ENCODE peak calls at places on chromosomes 13 and 19, in five cellular contexts. I is body of pancreas; B is activated naive CD4-positive, alpha-beta T cell; N is hippocampal formation; H is stimulated activated CD8-positive, alpha-beta memory T cell treated with anti-CD3 and anti-CD28 coated beads, Interleukin-15, amount 100 ng/mL, for 1 hour. T is an unnamed sample.

GRCh38 chr13:30307966-30308290 is 577 bp upstream of the KATNAL1 start:
- DNase-seq in H (no peak), I (no peak), N (no peak), B (no peak), T (no peak)

GRCh38 chr13:73989244-73989843 is 144.9 kb downstream of the KLF12 start:
- DNase-seq in I (no peak), H (no peak), N (no peak), B (no peak), T (no peak)

GRCh38 chr19:50679177-50680125 is 30.2 kb downstream of the C19orf81 start:
- DNase-seq in B (peak), H (peak), N (peak), I (peak), T (peak)

GRCh38 chr19:21328402-21328801 is 808 bp downstream of the ZNF708 start:
- DNase-seq in B (no peak), I (no peak), N (no peak), H (no peak), T (peak)

GRCh38 chr13:79987323-79987722 is 353.6 kb downstream of the SPRY2 start:
- DNase-seq in B (no peak), N (no peak), H (no peak), I (no peak), T (no peak)

GRCh38 chr13:101218484-101218883 is 197.8 kb downstream of the NALCN start:
- DNase-seq in B (no peak), N (no peak), H (no peak), I (no peak), T (no peak)

GRCh38 chr13:33642374-33643065 is 175.4 kb upstream of the RFC3 start:
- DNase-seq in I (peak), N (no peak), B (no peak), H (no peak), T (peak)

GRCh38 chr13:43245374-43245964 is 222.1 kb downstream of the DNAJC15 start:
- DNase-seq in B (no peak), H (no peak), I (no peak), N (no peak), T (no peak)

GRCh38 chr13:46354143-46355087 is 32.6 kb downstream of the RUBCNL start:
- DNase-seq in N (no peak), B (no peak), I (no peak), H (no peak), T (peak)

GRCh38 chr13:27280009-27280646 is 9.5 kb downstream of the RASL11A start:
- DNase-seq in B (no peak), N (no peak), I (no peak), H (no peak), T (no peak)

GRCh38 chr13:75636339-75637095 is 387 bp downstream of the LMO7 start:
- DNase-seq in H (no peak), N (no peak), B (peak), I (peak), T (peak)

GRCh38 chr13:104295537-104295936 is 1229.3 kb upstream of the SLC10A2 start:
- DNase-seq in B (no peak), H (no peak), I (no peak), N (no peak), T (no peak)

GRCh38 chr19:45253396-45254027 is 2.4 kb downstream of the MARK4 start:
- DNase-seq in H (no peak), I (no peak), N (no peak), B (no peak), T (peak)

GRCh38 chr13:28558126-28558525 is 63.2 kb upstream of the FLT1 start:
- DNase-seq in B (no peak), I (no peak), H (no peak), N (no peak), T (peak)

GRCh38 chr19:3857449-3858003 is 11.3 kb downstream of the ZFR2 start:
- DNase-seq in H (no peak), I (no peak), B (no peak), N (no peak), T (peak)

GRCh38 chr19:48719263-48720171 is at the start of gene MAMSTR:
- DNase-seq in B (no peak), N (no peak), I (peak), H (no peak), T (no peak)

GRCh38 chr13:105502193-105502592 is 1033.3 kb downstream of the EFNB2 start:
- DNase-seq in N (no peak), I (no peak), B (no peak), H (no peak), T (no peak)

GRCh38 chr19:46386996-46387712 is 26.2 kb downstream of the CCDC8 start:
- DNase-seq in H (no peak), I (no peak), B (no peak), N (no peak), T (no peak)

GRCh38 chr19:34573226-34573864 is 91.8 kb downstream of the WTIP start:
- DNase-seq in I (peak), N (no peak), H (no peak), B (no peak), T (no peak)

GRCh38 chr19:17953869-17954268 is 13.0 kb upstream of the KCNN1 start:
- DNase-seq in B (no peak), N (no peak), H (no peak), I (no peak), T (no peak)

GRCh38 chr19:47493378-47494210 is 9.6 kb upstream of the KPTN start:
- DNase-seq in B (no peak), N (no peak), I (no peak), H (no peak), T (no peak)

GRCh38 chr13:64413529-64413928 is 2816.6 kb downstream of the PCDH9 start:
- DNase-seq in H (no peak), N (no peak), B (no peak), I (no peak), T (no peak)

GRCh38 chr13:25375727-25376358 is 4.1 kb downstream of the ATP8A2 start:
- DNase-seq in B (no peak), N (no peak), H (peak), I (peak), T (peak)

GRCh38 chr19:46515879-46516350 is 20.2 kb upstream of the PNMA8B start:
- DNase-seq in H (no peak), N (no peak), B (peak), I (no peak), T (peak)

GRCh38 chr13:113357529-113357928 is 6.4 kb downstream of the GRTP1 start:
- DNase-seq in I (no peak), H (no peak), N (no peak), B (no peak), T (peak)

GRCh38 chr19:49271080-49271753 is 53.8 kb downstream of the SLC6A16 start:
- DNase-seq in I (no peak), H (no peak), B (no peak), N (no peak), T (no peak)

GRCh38 chr13:35892837-35893814 is 238.1 kb downstream of the DCLK1 start:
- DNase-seq in I (no peak), B (no peak), N (no peak), H (no peak), T (no peak)

T was measured in cardiac muscle cell.